ENCODE peak calls at places on chromosomes 7 and 10, in ten cellular contexts. U, P, R, K, S, A, L, D, J and Y are unnamed samples. For H3K27me3, the result is how much of the 10 kb centered on the place peaks cover.

GRCh38 chr10:14774797-14775196 is at the start of gene FAM107B:
- DNase-seq in U (no peak), P (no peak), R (no peak), K (no peak), S (no peak), A (no peak), L (no peak), D (no peak), J (no peak), Y (no peak)

GRCh38 chr10:104085801-104086400 is at the start of gene COL17A1:
- DNase-seq in U (no peak), P (no peak), R (no peak), K (no peak), S (no peak), A (no peak), L (no peak), D (no peak), J (no peak), Y (no peak)

GRCh38 chr10:44352316-44353127 is 32.4 kb downstream of the CXCL12 start:
- DNase-seq in U (no peak), P (peak), R (peak), K (no peak), S (no peak), A (no peak), L (no peak), D (no peak), J (no peak), Y (no peak)

GRCh38 chr10:89301231-89301630 is 615 bp upstream of the IFIT2 start:
- DNase-seq in U (no peak), P (peak), R (no peak), K (no peak), S (no peak), A (no peak), L (no peak), D (no peak), J (no peak), Y (no peak)

GRCh38 chr10:79007843-79008319 is 60.9 kb upstream of the ZMIZ1 start:
- DNase-seq in U (no peak), P (no peak), R (no peak), K (no peak), S (no peak), A (no peak), L (no peak), D (no peak), J (peak), Y (no peak)

GRCh38 chr7:116702046-116702445 is 30.1 kb downstream of the MET start:
- DNase-seq in U (no peak), P (no peak), R (no peak), K (no peak), S (no peak), A (no peak), L (no peak), D (no peak), J (no peak), Y (no peak)

GRCh38 chr10:116768786-116769185 is 26.4 kb upstream of the HSPA12A start:
- DNase-seq in U (no peak), P (no peak), R (no peak), K (no peak), S (no peak), A (no peak), L (no peak), D (no peak), J (no peak), Y (no peak)

GRCh38 chr10:7529638-7530037 is 118.8 kb upstream of the SFMBT2 start:
- DNase-seq in U (no peak), P (no peak), R (no peak), K (no peak), S (peak), A (no peak), L (no peak), D (no peak), J (peak), Y (no peak)

GRCh38 chr10:71838264-71839211 is 12.5 kb downstream of the PSAP start:
- DNase-seq in U (no peak), P (no peak), R (no peak), K (peak), S (no peak), A (no peak), L (no peak), D (no peak), J (no peak), Y (no peak)

GRCh38 chr10:102120987-102121738 is 995 bp upstream of the LDB1 start:
- DNase-seq in U (peak), P (peak), R (peak), K (no peak), S (peak), A (no peak), L (peak), D (peak), J (peak), Y (peak)

GRCh38 chr10:118615888-118616287 is 20.4 kb upstream of the PRLHR start:
- DNase-seq in U (no peak), P (no peak), R (no peak), K (peak), S (no peak), A (no peak), L (no peak), D (no peak), J (peak), Y (no peak)

GRCh38 chr10:62424026-62424425 is 49.9 kb downstream of the ZNF365 start:
- DNase-seq in U (no peak), P (no peak), R (no peak), K (no peak), S (no peak), A (no peak), L (no peak), D (no peak), J (no peak), Y (no peak)

GRCh38 chr10:28201666-28202400 is 101.0 kb downstream of the MPP7 start:
- DNase-seq in U (no peak), P (no peak), R (no peak), K (no peak), S (no peak), A (no peak), L (no peak), D (no peak), J (no peak), Y (no peak)

GRCh38 chr7:1564603-1565022 is 5.2 kb downstream of the PSMG3 start:
- DNase-seq in U (no peak), P (no peak), R (no peak), K (no peak), S (no peak), A (no peak), L (no peak), D (no peak), J (no peak), Y (no peak)

GRCh38 chr10:3781458-3782098 is 3.4 kb downstream of the KLF6 start:
- DNase-seq in U (peak), P (peak), R (peak), K (peak), S (peak), A (no peak), L (peak), D (no peak), J (no peak), Y (peak)

GRCh38 chr7:87354749-87355148 is 9.3 kb downstream of the CROT start:
- DNase-seq in U (no peak), P (no peak), R (no peak), K (no peak), S (no peak), A (no peak), L (no peak), D (peak), J (no peak), Y (no peak)

GRCh38 chr7:66894463-66895080 is 26.5 kb upstream of the TMEM248 start:
- DNase-seq in U (no peak), P (no peak), R (no peak), K (peak), S (peak), A (no peak), L (no peak), D (peak), J (no peak), Y (no peak)

GRCh38 chr10:130137659-130138478 is 1.7 kb downstream of the GLRX3 start:
- DNase-seq in U (no peak), P (no peak), R (no peak), K (no peak), S (no peak), A (no peak), L (no peak), D (no peak), J (no peak), Y (peak)

GRCh38 chr7:97145068-97145467 is 27.6 kb downstream of the SDHAF3 start:
- DNase-seq in U (no peak), P (no peak), R (no peak), K (no peak), S (no peak), A (no peak), L (no peak), D (no peak), J (no peak), Y (no peak)

GRCh38 chr7:103065666-103066065 is 8.9 kb downstream of the FBXL13 start:
- DNase-seq in U (no peak), P (no peak), R (no peak), K (peak), S (peak), A (no peak), L (peak), D (peak), J (peak), Y (peak)

GRCh38 chr7:112042631-112043030 is 163.6 kb downstream of the DOCK4 start:
- DNase-seq in U (no peak), P (no peak), R (no peak), K (no peak), S (no peak), A (no peak), L (no peak), D (no peak), J (no peak), Y (no peak)

GRCh38 chr10:89378006-89378627 is at the start of gene IFIT1B:
- DNase-seq in U (no peak), P (no peak), R (no peak), K (no peak), S (no peak), A (no peak), L (no peak), D (no peak), J (no peak), Y (no peak)

GRCh38 chr7:55130079-55130476 is 111.3 kb downstream of the EGFR start:
- DNase-seq in U (no peak), P (no peak), R (no peak), K (no peak), S (no peak), A (no peak), L (no peak), D (no peak), J (no peak), Y (no peak)

GRCh38 chr10:79399242-79399831 is 46.1 kb downstream of the ZCCHC24 start:
- DNase-seq in U (peak), P (peak), R (peak), K (peak), S (peak), A (no peak), L (peak), D (peak), J (peak), Y (peak)

GRCh38 chr10:119368581-119368980 is 161.2 kb downstream of the GRK5 start:
- DNase-seq in U (no peak), P (no peak), R (no peak), K (no peak), S (no peak), A (no peak), L (no peak), D (no peak), J (no peak), Y (no peak)

GRCh38 chr10:33630761-33631160 is 296.3 kb upstream of the NRP1 start:
- DNase-seq in U (no peak), P (no peak), R (no peak), K (no peak), S (no peak), A (no peak), L (no peak), D (no peak), J (no peak), Y (no peak)
- H3K27me3 ChIP-seq in U (under half), P (under half), R (under half), K (under half), S (under half), A (under half), L (under half), D (under half), J (under half), Y (under half)

GRCh38 chr10:86837663-86838062 is 81.2 kb downstream of the BMPR1A start:
- DNase-seq in U (no peak), P (no peak), R (no peak), K (no peak), S (no peak), A (no peak), L (no peak), D (peak), J (no peak), Y (no peak)

GRCh38 chr10:86846088-86846487 is 89.7 kb downstream of the BMPR1A start:
- DNase-seq in U (no peak), P (no peak), R (no peak), K (no peak), S (no peak), A (no peak), L (no peak), D (no peak), J (no peak), Y (no peak)

GRCh38 chr10:86836044-86836443 is 79.6 kb downstream of the BMPR1A start:
- DNase-seq in U (no peak), P (no peak), R (no peak), K (no peak), S (no peak), A (no peak), L (no peak), D (no peak), J (no peak), Y (no peak)

GRCh38 chr10:86840498-86840897 is 84.1 kb downstream of the BMPR1A start:
- DNase-seq in U (no peak), P (no peak), R (no peak), K (no peak), S (no peak), A (no peak), L (no peak), D (no peak), J (no peak), Y (no peak)
- H3K27ac ChIP-seq in U (no peak), P (no peak), R (no peak), K (no peak), S (no peak), A (no peak), L (no peak), D (no peak), J (no peak), Y (no peak)

GRCh38 chr10:86391236-86391840 is 24.7 kb upstream of the GRID1 start:
- DNase-seq in U (no peak), P (no peak), R (no peak), K (no peak), S (no peak), A (no peak), L (no peak), D (no peak), J (no peak), Y (no peak)

GRCh38 chr10:86393401-86393800 is 26.8 kb upstream of the GRID1 start:
- DNase-seq in U (no peak), P (no peak), R (no peak), K (no peak), S (no peak), A (no peak), L (no peak), D (no peak), J (no peak), Y (peak)

GRCh38 chr10:86390337-86391120 is 23.9 kb upstream of the GRID1 start:
- DNase-seq in U (no peak), P (no peak), R (no peak), K (no peak), S (no peak), A (no peak), L (no peak), D (no peak), J (no peak), Y (no peak)

GRCh38 chr10:86392723-86393094 is 26.1 kb upstream of the GRID1 start:
- DNase-seq in U (no peak), P (no peak), R (no peak), K (no peak), S (no peak), A (no peak), L (no peak), D (no peak), J (no peak), Y (no peak)

DNA sequence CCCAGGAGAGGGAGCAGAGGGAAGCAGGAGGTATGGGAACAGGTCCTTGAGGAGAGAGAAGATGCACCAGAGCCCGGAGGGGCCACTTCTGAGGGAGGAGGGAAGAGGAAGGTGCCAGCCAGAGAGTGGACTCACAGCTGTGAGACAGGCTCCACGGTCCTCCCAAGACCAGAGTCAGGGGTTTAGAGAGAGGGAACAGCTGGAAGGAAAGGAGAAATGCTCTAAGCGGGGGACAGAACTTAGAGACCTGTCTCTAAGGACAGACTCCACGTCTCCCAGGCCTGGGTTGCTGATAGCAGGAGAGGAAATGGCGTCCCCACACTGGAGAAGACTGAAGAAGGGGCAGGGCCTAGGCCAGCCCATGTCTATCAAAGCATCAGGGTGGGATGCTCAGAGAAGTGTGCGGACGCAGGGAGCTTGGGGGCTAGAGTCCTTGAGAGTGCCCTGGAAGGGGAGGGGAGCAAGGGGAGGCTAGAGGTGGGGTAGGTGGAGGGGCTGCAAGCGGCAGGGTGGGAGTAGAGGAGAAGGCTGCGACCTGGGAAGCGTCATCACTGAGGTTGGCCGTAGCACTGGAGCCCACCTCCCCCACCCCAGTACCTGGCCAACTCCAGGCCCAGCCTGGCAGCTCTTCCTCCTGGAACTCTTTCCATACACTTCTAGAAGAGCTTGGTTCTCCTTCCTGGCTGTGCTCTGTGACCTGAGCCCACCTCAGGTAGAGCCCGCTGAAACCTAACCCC is 25.6 kb upstream of the GRID1 start:
- DNase-seq in U (no peak), P (no peak), R (no peak), K (no peak), S (no peak), A (no peak), L (no peak), D (no peak), J (no peak), Y (no peak)
- H3K27me3 ChIP-seq in U (under half), P (half or more), R (half or more), K (under half), S (under half), A (under half), L (under half), D (under half), J (under half), Y (under half)

GRCh38 chr10:12350925-12351324 is 1.6 kb downstream of the CAMK1D start:
- DNase-seq in U (no peak), P (no peak), R (no peak), K (no peak), S (no peak), A (no peak), L (no peak), D (no peak), J (no peak), Y (no peak)
- H3K27ac ChIP-seq in U (peak), P (peak), R (peak), K (no peak), S (no peak), A (peak), L (peak), D (no peak), J (no peak), Y (peak)